ENCODE peak calls at places on chromosome 10, in six cellular contexts. One of them, this sample, is unnamed.
A peak's percentile ranks its signal among the peaks of the same experiment; 100 is the strongest.

GRCh38 chr10:69403519-69403918 is 13.2 kb downstream of the TACR2 start:
- DNase-seq in psoas muscle: no peak
- DNase-seq in testis: no peak
- DNase-seq in breast epithelium: no peak
- DNase-seq in IMR-90: peak; percentile 96
- DNase-seq in neural progenitor cell: no peak
- DNase-seq in this sample: no peak

GRCh38 chr10:126972622-126973414 is 67.6 kb downstream of the DOCK1 start:
- DNase-seq in IMR-90: peak; percentile 97
- DNase-seq in testis: no peak
- DNase-seq in breast epithelium: peak; percentile 51
- DNase-seq in psoas muscle: no peak
- DNase-seq in neural progenitor cell: no peak
- DNase-seq in this sample: no peak

GRCh38 chr10:128875955-128876354 is 591.1 kb upstream of the MGMT start:
- DNase-seq in IMR-90: no peak
- DNase-seq in breast epithelium: no peak
- DNase-seq in neural progenitor cell: no peak
- DNase-seq in psoas muscle: peak; percentile 59
- DNase-seq in testis: peak; percentile 4
- DNase-seq in this sample: peak; percentile 20

GRCh38 chr10:101292194-101293006 is 61.6 kb upstream of the BTRC start:
- DNase-seq in psoas muscle: no peak
- DNase-seq in breast epithelium: no peak
- DNase-seq in neural progenitor cell: peak; percentile 61
- DNase-seq in IMR-90: no peak
- DNase-seq in testis: no peak
- DNase-seq in this sample: no peak

GRCh38 chr10:51092402-51092801 is 18.1 kb downstream of the PRKG1 start:
- DNase-seq in testis: peak; percentile 75
- DNase-seq in neural progenitor cell: no peak
- DNase-seq in breast epithelium: no peak
- DNase-seq in IMR-90: peak; percentile 67
- DNase-seq in psoas muscle: peak; percentile 64
- DNase-seq in this sample: peak; percentile 71

GRCh38 chr10:17644485-17644964 is 574 bp downstream of the STAM start:
- DNase-seq in testis: peak; percentile 32
- DNase-seq in neural progenitor cell: no peak
- DNase-seq in breast epithelium: no peak
- DNase-seq in psoas muscle: no peak
- DNase-seq in IMR-90: peak; percentile 30
- DNase-seq in this sample: no peak

GRCh38 chr10:126685756-126686155 is 15.3 kb upstream of the C10orf90 start:
- DNase-seq in breast epithelium: no peak
- DNase-seq in psoas muscle: no peak
- DNase-seq in IMR-90: no peak
- DNase-seq in testis: no peak
- DNase-seq in neural progenitor cell: no peak
- DNase-seq in this sample: no peak

GRCh38 chr10:25556457-25556856 is 377.6 kb upstream of the MYO3A start:
- DNase-seq in breast epithelium: no peak
- DNase-seq in IMR-90: peak; percentile 0
- DNase-seq in testis: no peak
- DNase-seq in psoas muscle: no peak
- DNase-seq in neural progenitor cell: no peak
- DNase-seq in this sample: no peak

GRCh38 chr10:75048669-75049098 is 62.8 kb upstream of the SAMD8 start:
- DNase-seq in testis: no peak
- DNase-seq in psoas muscle: no peak
- DNase-seq in breast epithelium: no peak
- DNase-seq in IMR-90: peak; percentile 15
- DNase-seq in neural progenitor cell: no peak
- DNase-seq in this sample: no peak

GRCh38 chr10:4249841-4250496 is 465.0 kb upstream of the KLF6 start:
- DNase-seq in breast epithelium: peak; percentile 32
- DNase-seq in psoas muscle: no peak
- DNase-seq in neural progenitor cell: no peak
- DNase-seq in IMR-90: no peak
- DNase-seq in testis: no peak
- DNase-seq in this sample: no peak

GRCh38 chr10:110069502-110069982 is 61.8 kb downstream of the ADD3 start:
- DNase-seq in IMR-90: no peak
- DNase-seq in neural progenitor cell: no peak
- DNase-seq in breast epithelium: no peak
- DNase-seq in psoas muscle: no peak
- DNase-seq in testis: no peak
- DNase-seq in this sample: no peak

GRCh38 chr10:80501913-80502521 is 35.7 kb upstream of the SH2D4B start:
- DNase-seq in breast epithelium: no peak
- DNase-seq in neural progenitor cell: no peak
- DNase-seq in psoas muscle: no peak
- DNase-seq in IMR-90: no peak
- DNase-seq in testis: no peak
- DNase-seq in this sample: no peak

GRCh38 chr10:4066581-4067403 is 281.8 kb upstream of the KLF6 start:
- DNase-seq in IMR-90: no peak
- DNase-seq in neural progenitor cell: no peak
- DNase-seq in psoas muscle: no peak
- DNase-seq in breast epithelium: no peak
- DNase-seq in testis: no peak
- DNase-seq in this sample: no peak

GRCh38 chr10:25508112-25508815 is 333.5 kb downstream of the GPR158 start:
- DNase-seq in testis: no peak
- DNase-seq in breast epithelium: no peak
- DNase-seq in IMR-90: no peak
- DNase-seq in psoas muscle: no peak
- DNase-seq in neural progenitor cell: no peak
- DNase-seq in this sample: no peak

GRCh38 chr10:128934492-128934891 is 532.5 kb upstream of the MGMT start:
- DNase-seq in IMR-90: no peak
- DNase-seq in psoas muscle: no peak
- DNase-seq in breast epithelium: no peak
- DNase-seq in testis: no peak
- DNase-seq in neural progenitor cell: no peak
- DNase-seq in this sample: no peak

GRCh38 chr10:11874568-11875182 is 51.5 kb downstream of the PROSER2 start:
- DNase-seq in testis: peak; percentile 76
- DNase-seq in psoas muscle: no peak
- DNase-seq in breast epithelium: peak; percentile 83
- DNase-seq in neural progenitor cell: peak; percentile 87
- DNase-seq in IMR-90: peak; percentile 12
- DNase-seq in this sample: no peak

GRCh38 chr10:97895915-97896314 is 46.3 kb downstream of the GOLGA7B start:
- DNase-seq in breast epithelium: no peak
- DNase-seq in IMR-90: no peak
- DNase-seq in psoas muscle: no peak
- DNase-seq in neural progenitor cell: no peak
- DNase-seq in testis: no peak
- DNase-seq in this sample: no peak

GRCh38 chr10:62637249-62638061 is 167.1 kb upstream of the ADO start:
- DNase-seq in neural progenitor cell: no peak
- DNase-seq in breast epithelium: peak; percentile 26
- DNase-seq in testis: no peak
- DNase-seq in psoas muscle: no peak
- DNase-seq in IMR-90: peak; percentile 61
- DNase-seq in this sample: peak; percentile 31

GRCh38 chr10:23351914-23352313 is 7.3 kb upstream of the C10orf67 start:
- DNase-seq in breast epithelium: no peak
- DNase-seq in psoas muscle: no peak
- DNase-seq in IMR-90: peak; percentile 83
- DNase-seq in testis: no peak
- DNase-seq in neural progenitor cell: no peak
- DNase-seq in this sample: no peak

GRCh38 chr10:121459279-121459764 is 138.9 kb downstream of the FGFR2 start:
- DNase-seq in testis: no peak
- DNase-seq in IMR-90: no peak
- DNase-seq in neural progenitor cell: no peak
- DNase-seq in breast epithelium: no peak
- DNase-seq in psoas muscle: no peak
- DNase-seq in this sample: no peak

GRCh38 chr10:17599089-17599488 is 18.1 kb downstream of the HACD1 start:
- DNase-seq in psoas muscle: no peak
- DNase-seq in IMR-90: peak; percentile 55
- DNase-seq in breast epithelium: no peak
- DNase-seq in testis: no peak
- DNase-seq in neural progenitor cell: peak; percentile 50
- DNase-seq in this sample: no peak

GRCh38 chr10:7121154-7121797 is 289.6 kb downstream of the SFMBT2 start:
- DNase-seq in testis: peak; percentile 41
- DNase-seq in breast epithelium: no peak
- DNase-seq in psoas muscle: peak; percentile 36
- DNase-seq in neural progenitor cell: peak; percentile 75
- DNase-seq in IMR-90: peak; percentile 10
- DNase-seq in this sample: peak; percentile 26

GRCh38 chr10:234708-235406 is 99.6 kb downstream of the ZMYND11 start:
- DNase-seq in IMR-90: no peak
- DNase-seq in breast epithelium: no peak
- DNase-seq in neural progenitor cell: no peak
- DNase-seq in testis: no peak
- DNase-seq in psoas muscle: no peak
- DNase-seq in this sample: no peak
- H3K4me1 ChIP-seq in IMR-90: no peaks in the 10 kb centered on the region
- H3K4me1 ChIP-seq in breast epithelium: no peaks in the 10 kb centered on the region
- H3K4me1 ChIP-seq in neural progenitor cell: no peaks in the 10 kb centered on the region
- H3K4me1 ChIP-seq in testis: no peaks in the 10 kb centered on the region
- H3K4me1 ChIP-seq in psoas muscle: no peaks in the 10 kb centered on the region
- H3K4me1 ChIP-seq in this sample: no peaks in the 10 kb centered on the region

DNA sequence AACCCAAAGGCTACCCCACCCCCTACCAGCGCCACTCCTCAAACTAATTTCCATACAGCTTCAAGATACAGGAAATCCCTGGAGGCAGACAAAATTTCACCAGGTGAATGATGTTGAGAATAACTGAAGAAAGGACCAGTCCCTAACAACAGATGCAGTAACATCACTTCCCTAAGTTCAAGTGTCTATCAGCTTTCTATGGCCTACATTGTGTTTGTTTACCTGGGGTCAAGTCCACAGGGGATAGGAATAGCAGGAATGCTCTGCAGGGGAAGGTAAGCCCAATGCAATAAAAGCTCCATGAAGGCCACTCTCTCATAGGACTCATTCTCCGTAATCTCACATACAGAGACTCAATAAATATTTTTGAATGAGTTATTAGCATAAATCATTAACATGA is 26.9 kb downstream of the FAM13C start:
- DNase-seq in breast epithelium: no peak
- DNase-seq in testis: no peak
- DNase-seq in psoas muscle: no peak
- DNase-seq in neural progenitor cell: no peak
- DNase-seq in IMR-90: no peak
- DNase-seq in this sample: no peak
- H3K27ac ChIP-seq in breast epithelium: no peak overlapping the region
- H3K27ac ChIP-seq in testis: peak overlapping the region; percentile 87
- H3K27ac ChIP-seq in psoas muscle: no peak overlapping the region
- H3K27ac ChIP-seq in neural progenitor cell: no peak overlapping the region
- H3K27ac ChIP-seq in IMR-90: no peak overlapping the region
- H3K27ac ChIP-seq in this sample: no peak overlapping the region

GRCh38 chr10:70872281-70872680 is 16.1 kb downstream of the PCBD1 start:
- DNase-seq in IMR-90: no peak
- DNase-seq in psoas muscle: no peak
- DNase-seq in testis: no peak
- DNase-seq in neural progenitor cell: no peak
- DNase-seq in breast epithelium: no peak
- DNase-seq in this sample: no peak
- H3K36me3 ChIP-seq in IMR-90: peaks cover 37% of the 10 kb centered on the region
- H3K36me3 ChIP-seq in psoas muscle: peaks cover 85% of the 10 kb centered on the region
- H3K36me3 ChIP-seq in testis: no peaks in the 10 kb centered on the region
- H3K36me3 ChIP-seq in neural progenitor cell: no peaks in the 10 kb centered on the region
- H3K36me3 ChIP-seq in breast epithelium: peaks cover 4% of the 10 kb centered on the region
- H3K36me3 ChIP-seq in this sample: no peaks in the 10 kb centered on the region

GRCh38 chr10:132548869-132549268 is 11.3 kb downstream of the INPP5A start:
- DNase-seq in testis: no peak
- DNase-seq in breast epithelium: no peak
- DNase-seq in IMR-90: no peak
- DNase-seq in neural progenitor cell: no peak
- DNase-seq in psoas muscle: no peak
- DNase-seq in this sample: peak; percentile 5

GRCh38 chr10:132547421-132547861 is 9.9 kb downstream of the INPP5A start:
- DNase-seq in neural progenitor cell: no peak
- DNase-seq in testis: no peak
- DNase-seq in IMR-90: no peak
- DNase-seq in breast epithelium: no peak
- DNase-seq in psoas muscle: peak; percentile 12
- DNase-seq in this sample: no peak

GRCh38 chr10:132546567-132547420 is 9.2 kb downstream of the INPP5A start:
- DNase-seq in testis: no peak
- DNase-seq in neural progenitor cell: no peak
- DNase-seq in IMR-90: no peak
- DNase-seq in breast epithelium: no peak
- DNase-seq in psoas muscle: peak; percentile 18
- DNase-seq in this sample: no peak

GRCh38 chr10:132549416-132549815 is 11.8 kb downstream of the INPP5A start:
- DNase-seq in breast epithelium: no peak
- DNase-seq in testis: no peak
- DNase-seq in IMR-90: no peak
- DNase-seq in neural progenitor cell: no peak
- DNase-seq in psoas muscle: no peak
- DNase-seq in this sample: peak; percentile 19

GRCh38 chr10:132548106-132548823 is 10.7 kb downstream of the INPP5A start:
- DNase-seq in testis: no peak
- DNase-seq in psoas muscle: peak; percentile 11
- DNase-seq in neural progenitor cell: no peak
- DNase-seq in breast epithelium: no peak
- DNase-seq in IMR-90: no peak
- DNase-seq in this sample: peak; percentile 13
- H3K4me1 ChIP-seq in testis: peaks cover 12% of the 10 kb centered on the region
- H3K4me1 ChIP-seq in psoas muscle: peaks cover 53% of the 10 kb centered on the region
- H3K4me1 ChIP-seq in neural progenitor cell: no peaks in the 10 kb centered on the region
- H3K4me1 ChIP-seq in breast epithelium: no peaks in the 10 kb centered on the region
- H3K4me1 ChIP-seq in IMR-90: no peaks in the 10 kb centered on the region
- H3K4me1 ChIP-seq in this sample: peaks cover 12% of the 10 kb centered on the region

GRCh38 chr10:28733245-28733644 is 55.9 kb downstream of the BAMBI start:
- DNase-seq in breast epithelium: no peak
- DNase-seq in IMR-90: no peak
- DNase-seq in testis: no peak
- DNase-seq in psoas muscle: no peak
- DNase-seq in neural progenitor cell: no peak
- DNase-seq in this sample: no peak
- H3K27ac ChIP-seq in breast epithelium: no peak overlapping the region
- H3K27ac ChIP-seq in IMR-90: no peak overlapping the region
- H3K27ac ChIP-seq in testis: no peak overlapping the region
- H3K27ac ChIP-seq in psoas muscle: no peak overlapping the region
- H3K27ac ChIP-seq in neural progenitor cell: no peak overlapping the region
- H3K27ac ChIP-seq in this sample: no peak overlapping the region

DNA sequence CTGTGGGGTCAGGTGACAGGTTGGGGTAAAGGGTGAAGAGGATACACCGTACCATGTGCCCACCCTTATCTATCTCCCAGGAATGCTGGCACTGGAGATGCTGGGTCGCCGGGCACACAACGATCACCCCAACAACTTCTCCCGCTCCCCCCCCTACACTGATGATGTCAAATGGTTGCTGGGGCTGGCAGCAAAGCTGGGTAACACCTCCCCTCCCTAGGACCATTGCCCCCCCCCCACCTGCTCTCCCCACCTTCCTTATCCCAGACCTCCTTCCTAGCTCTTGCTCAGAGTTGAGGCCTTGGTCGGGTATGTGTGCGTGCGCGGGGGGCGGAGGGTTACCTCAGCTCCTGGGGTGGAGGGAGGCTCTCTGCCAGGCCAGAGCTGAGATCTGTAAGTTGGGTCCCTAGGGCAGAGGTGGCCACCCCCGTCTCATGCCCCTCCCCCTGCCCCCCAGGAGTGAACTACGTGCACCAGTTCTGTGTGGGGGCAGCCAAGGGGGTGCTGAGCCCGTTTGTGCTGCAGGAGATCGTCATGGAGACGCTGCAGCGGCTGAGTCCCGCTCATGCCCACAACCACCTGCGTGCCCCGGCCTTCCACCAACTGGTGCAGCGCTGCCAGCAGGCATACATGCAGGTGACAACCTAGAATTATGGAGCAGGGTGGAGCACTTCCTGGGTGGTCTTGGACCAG is 10.7 kb downstream of the NDST2 start:
- DNase-seq in neural progenitor cell: no peak
- DNase-seq in testis: no peak
- DNase-seq in psoas muscle: no peak
- DNase-seq in breast epithelium: no peak
- DNase-seq in IMR-90: no peak
- DNase-seq in this sample: no peak
- H3K36me3 ChIP-seq in neural progenitor cell: no peaks in the 10 kb centered on the region
- H3K36me3 ChIP-seq in testis: no peaks in the 10 kb centered on the region
- H3K36me3 ChIP-seq in psoas muscle: peaks cover 100% of the 10 kb centered on the region
- H3K36me3 ChIP-seq in breast epithelium: peaks cover 6% of the 10 kb centered on the region
- H3K36me3 ChIP-seq in IMR-90: peaks cover 78% of the 10 kb centered on the region
- H3K36me3 ChIP-seq in this sample: peaks cover 100% of the 10 kb centered on the region